ENCODE peak calls at places on chromosomes 2 and 18, in nine cellular contexts. K is A549, S is HepG2, N is suprapubic skin, L is K562, Q is upper lobe of left lung, V is transverse colon, X is stomach, P is sigmoid colon. D is an unnamed sample.

GRCh38 chr2:231611273-231612198 is 18.9 kb downstream of the TEX44 start:
- DNase-seq in K (peak), S (peak), N (peak), L (peak), Q (peak), V (peak), X (peak), P (peak), D (no peak)

GRCh38 chr2:54771166-54771565 is 47.7 kb downstream of the EML6 start:
- DNase-seq in K (no peak), S (no peak), N (no peak), L (no peak), Q (no peak), V (no peak), X (no peak), P (no peak), D (no peak)

GRCh38 chr2:108594982-108595464 is 60.8 kb downstream of the LIMS1 start:
- DNase-seq in K (no peak), S (peak), N (no peak), L (peak), Q (peak), V (no peak), X (no peak), P (no peak), D (no peak)

GRCh38 chr2:159891917-159892691 is 94.1 kb upstream of the CD302 start:
- DNase-seq in K (peak), S (no peak), N (no peak), L (no peak), Q (no peak), V (no peak), X (no peak), P (no peak), D (no peak)

GRCh38 chr18:3514312-3515216 is 64.6 kb downstream of the TGIF1 start:
- DNase-seq in K (no peak), S (no peak), N (no peak), L (no peak), Q (no peak), V (no peak), X (no peak), P (no peak), D (no peak)

GRCh38 chr2:217650716-217651360 is 352.0 kb downstream of the TNS1 start:
- DNase-seq in K (peak), S (peak), N (no peak), L (peak), Q (peak), V (no peak), X (no peak), P (no peak), D (peak)

GRCh38 chr2:127786048-127786809 is 24.7 kb downstream of the WDR33 start:
- DNase-seq in K (no peak), S (no peak), N (no peak), L (no peak), Q (no peak), V (no peak), X (no peak), P (no peak), D (no peak)

GRCh38 chr18:36530676-36531405 is 233.3 kb downstream of the FHOD3 start:
- DNase-seq in K (no peak), S (no peak), N (no peak), L (no peak), Q (no peak), V (no peak), X (no peak), P (no peak), D (no peak)

GRCh38 chr2:191942114-191943103 is 95.5 kb upstream of the CAVIN2 start:
- DNase-seq in K (no peak), S (no peak), N (no peak), L (no peak), Q (no peak), V (no peak), X (no peak), P (peak), D (no peak)

GRCh38 chr2:73141896-73142295 is 29.1 kb upstream of the RAB11FIP5 start:
- DNase-seq in K (no peak), S (no peak), N (no peak), L (no peak), Q (no peak), V (no peak), X (no peak), P (no peak), D (no peak)

GRCh38 chr2:181643158-181643557 is 13.7 kb downstream of the CERKL start:
- DNase-seq in K (no peak), S (peak), N (no peak), L (no peak), Q (no peak), V (no peak), X (no peak), P (no peak), D (no peak)

GRCh38 chr18:13530879-13531387 is 195.4 kb downstream of the FAM210A start:
- DNase-seq in K (no peak), S (no peak), N (peak), L (no peak), Q (peak), V (peak), X (peak), P (peak), D (peak)

GRCh38 chr2:147551331-147551730 is 293.5 kb upstream of the ACVR2A start:
- DNase-seq in K (no peak), S (no peak), N (no peak), L (no peak), Q (no peak), V (no peak), X (no peak), P (no peak), D (no peak)

GRCh38 chr2:177383935-177384334 is 8.6 kb upstream of the AGPS start:
- DNase-seq in K (no peak), S (no peak), N (no peak), L (no peak), Q (no peak), V (no peak), X (no peak), P (no peak), D (no peak)

GRCh38 chr2:214774108-214774507 is 35.4 kb downstream of the BARD1 start:
- DNase-seq in K (no peak), S (no peak), N (no peak), L (no peak), Q (no peak), V (no peak), X (no peak), P (no peak), D (no peak)

GRCh38 chr18:54750350-54750749 is 77.9 kb upstream of the RAB27B start:
- DNase-seq in K (no peak), S (no peak), N (no peak), L (no peak), Q (no peak), V (no peak), X (no peak), P (no peak), D (no peak)

GRCh38 chr18:55489742-55490055 is 98.3 kb downstream of the TCF4 start:
- DNase-seq in K (no peak), S (no peak), N (no peak), L (no peak), Q (no peak), V (no peak), X (no peak), P (no peak), D (no peak)

GRCh38 chr2:241595600-241596140 is 37.1 kb downstream of the BOK start:
- DNase-seq in K (peak), S (peak), N (no peak), L (no peak), Q (no peak), V (no peak), X (no peak), P (no peak), D (no peak)
- TF ChIP-seq EP300 in K (no peak), S (no peak), N (no peak), L (no peak), Q (no peak), V (no peak), X (no peak), P (no peak), D (no peak)

DNA sequence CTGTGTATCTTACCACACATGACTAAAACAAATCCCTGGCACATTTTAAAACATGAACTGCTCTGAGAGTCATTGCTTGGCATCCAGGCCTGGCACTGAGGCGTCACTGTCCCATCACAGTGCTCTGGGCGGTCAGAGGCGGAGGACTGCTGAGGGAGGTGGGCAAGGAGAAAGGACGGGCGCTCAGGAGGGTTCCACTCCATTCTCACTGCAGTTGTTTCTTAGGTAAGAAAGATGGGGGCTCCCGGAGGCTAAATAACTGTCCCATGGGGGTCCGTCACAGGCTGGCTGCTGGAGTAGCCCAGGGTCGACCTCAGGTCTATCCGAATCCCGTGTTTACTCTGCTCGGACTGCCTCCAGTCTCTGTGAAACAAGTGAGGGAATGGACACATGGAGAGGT is 117.5 kb downstream of the FAM168B start:
- DNase-seq in K (no peak), S (no peak), N (no peak), L (no peak), Q (no peak), V (no peak), X (no peak), P (no peak), D (no peak)
- H3K27ac ChIP-seq in K (no peak), S (no peak), N (no peak), L (no peak), Q (no peak), V (no peak), X (no peak), P (no peak), D (no peak)

GRCh38 chr18:76259012-76259568 is 236.0 kb downstream of the ZNF516 start:
- DNase-seq in K (no peak), S (no peak), N (no peak), L (no peak), Q (no peak), V (no peak), X (no peak), P (no peak), D (no peak)
- TF ChIP-seq EP300 in K (no peak), S (no peak), N (no peak), L (no peak), Q (no peak), V (no peak), X (no peak), P (no peak), D (no peak)

GRCh38 chr2:233360771-233361176 is 6.5 kb downstream of the DGKD start:
- DNase-seq in K (no peak), S (peak), N (no peak), L (peak), Q (no peak), V (peak), X (no peak), P (no peak), D (no peak)

GRCh38 chr2:233359823-233360222 is 5.5 kb downstream of the DGKD start:
- DNase-seq in K (no peak), S (no peak), N (no peak), L (no peak), Q (no peak), V (peak), X (no peak), P (no peak), D (no peak)

GRCh38 chr2:233358335-233358734 is 4.0 kb downstream of the DGKD start:
- DNase-seq in K (no peak), S (no peak), N (no peak), L (no peak), Q (no peak), V (no peak), X (no peak), P (no peak), D (no peak)

GRCh38 chr2:233356546-233357308 is 2.4 kb downstream of the DGKD start:
- DNase-seq in K (no peak), S (no peak), N (no peak), L (no peak), Q (peak), V (peak), X (no peak), P (no peak), D (no peak)

GRCh38 chr2:233358864-233359386 is 4.6 kb downstream of the DGKD start:
- DNase-seq in K (no peak), S (no peak), N (no peak), L (no peak), Q (no peak), V (peak), X (no peak), P (no peak), D (no peak)
- H3K27ac ChIP-seq in K (no peak), S (no peak), N (no peak), L (no peak), Q (no peak), V (peak), X (no peak), P (peak), D (no peak)

GRCh38 chr18:2424420-2424819 is 146.9 kb downstream of the METTL4 start:
- DNase-seq in K (no peak), S (no peak), N (no peak), L (no peak), Q (no peak), V (no peak), X (no peak), P (no peak), D (no peak)
- TF ChIP-seq EP300 in K (no peak), S (no peak), N (no peak), L (no peak), Q (no peak), V (no peak), X (no peak), P (no peak), D (no peak)

GRCh38 chr2:120014231-120014990 is 1.5 kb downstream of the EPB41L5 start:
- DNase-seq in K (no peak), S (no peak), N (no peak), L (no peak), Q (no peak), V (no peak), X (no peak), P (no peak), D (no peak)

GRCh38 chr2:120013569-120014223 is 819 bp downstream of the EPB41L5 start:
- DNase-seq in K (no peak), S (no peak), N (no peak), L (peak), Q (peak), V (peak), X (no peak), P (no peak), D (peak)

GRCh38 chr2:120012771-120013568 is at the start of gene EPB41L5:
- DNase-seq in K (peak), S (peak), N (peak), L (peak), Q (peak), V (peak), X (peak), P (peak), D (peak)

GRCh38 chr2:120016800-120017199 is 3.9 kb downstream of the EPB41L5 start:
- DNase-seq in K (no peak), S (no peak), N (no peak), L (no peak), Q (no peak), V (no peak), X (no peak), P (no peak), D (no peak)

GRCh38 chr2:120012363-120012762 is 514 bp upstream of the EPB41L5 start:
- DNase-seq in K (no peak), S (no peak), N (no peak), L (no peak), Q (no peak), V (no peak), X (no peak), P (no peak), D (no peak)
- H3K27ac ChIP-seq in K (peak), S (peak), N (peak), L (no peak), Q (peak), V (peak), X (peak), P (peak), D (peak)